ENCODE peak calls at places on chromosomes 3 and 15, in four cellular contexts. D is mucosa of descending colon, W is tibial artery, P is lower leg skin. O is an unnamed sample.

GRCh38 chr3:180408654-180409053 is 193.3 kb upstream of the TTC14 start:
- DNase-seq in D (no peak), W (no peak), P (no peak), O (no peak)

GRCh38 chr3:48663489-48664312 is 1.0 kb upstream of the CELSR3 start:
- DNase-seq in D (peak; percentile 96), W (peak; percentile 98), P (peak; percentile 90), O (peak; percentile 88)

GRCh38 chr3:11367116-11367781 is 95.1 kb downstream of the ATG7 start:
- DNase-seq in D (no peak), W (no peak), P (peak; percentile 55), O (peak; percentile 44)

GRCh38 chr3:101938262-101938847 is 89.0 kb downstream of the NFKBIZ start:
- DNase-seq in D (no peak), W (no peak), P (no peak), O (no peak)

GRCh38 chr3:46490338-46491084 is 7.3 kb upstream of the RTP3 start:
- DNase-seq in D (no peak), W (no peak), P (no peak), O (no peak)

GRCh38 chr3:69120879-69121464 is 1.4 kb downstream of the LMOD3 start:
- DNase-seq in D (no peak), W (peak; percentile 71), P (peak; percentile 68), O (peak; percentile 72)

GRCh38 chr3:57052662-57053061 is 7.8 kb upstream of the SPATA12 start:
- DNase-seq in D (no peak), W (no peak), P (no peak), O (no peak)

GRCh38 chr3:50572158-50572557 is 2.8 kb downstream of the HEMK1 start:
- DNase-seq in D (peak; percentile 80), W (peak; percentile 80), P (peak; percentile 76), O (peak; percentile 79)

GRCh38 chr3:152258448-152259302 is 10.1 kb upstream of the MBNL1 start:
- DNase-seq in D (peak; percentile 51), W (peak; percentile 91), P (peak; percentile 85), O (peak; percentile 54)

GRCh38 chr3:24185738-24186384 is 240.8 kb downstream of the NR1D2 start:
- DNase-seq in D (no peak), W (no peak), P (no peak), O (peak; percentile 31)

GRCh38 chr3:45182915-45183881 is 37.0 kb upstream of the CDCP1 start:
- DNase-seq in D (peak; percentile 80), W (peak; percentile 24), P (peak; percentile 47), O (peak; percentile 66)
- H3K4me3 ChIP-seq in D (no peak overlapping the region), W (no peak overlapping the region), P (no peak overlapping the region), O (no peak overlapping the region)

DNA sequence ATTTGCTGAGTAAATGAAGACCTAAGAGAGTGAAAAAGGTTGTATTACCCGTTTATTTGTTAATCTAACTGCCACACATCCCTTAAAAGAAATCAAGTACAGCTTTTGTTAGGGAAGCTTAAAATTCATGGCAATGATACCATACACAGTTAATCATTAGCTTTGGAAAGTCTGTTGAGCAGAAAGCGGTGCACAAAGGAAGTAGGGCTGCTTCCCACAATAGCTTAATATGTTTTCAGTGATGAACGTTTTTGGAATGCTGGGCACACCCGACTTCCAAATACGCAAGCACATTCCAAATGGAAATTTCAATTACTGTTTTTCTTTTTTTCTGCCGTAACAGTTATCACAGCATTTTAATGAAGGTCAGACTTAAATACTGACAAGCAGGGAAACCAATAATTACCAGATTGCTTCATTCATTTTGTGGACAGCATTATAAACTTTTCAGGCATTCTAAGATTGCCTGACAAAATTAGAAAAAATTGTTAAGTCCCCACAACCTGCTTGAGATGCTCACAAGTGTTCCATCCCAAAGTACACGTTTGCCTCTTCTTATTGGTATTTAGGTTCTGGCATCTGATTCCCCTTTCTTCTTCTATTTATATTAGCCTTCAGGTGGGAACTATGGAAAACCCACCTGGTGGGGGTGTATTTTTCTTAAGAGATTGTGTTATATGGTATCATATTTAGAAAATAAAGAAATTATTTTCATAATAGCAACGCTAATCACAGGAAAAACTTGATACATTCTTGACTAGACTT is 1.1 kb upstream of the ECT2 start:
- DNase-seq in D (no peak), W (no peak), P (peak; percentile 46), O (peak; percentile 47)
- H3K4me3 ChIP-seq in D (no peak overlapping the region), W (peak overlapping the region; percentile 73), P (no peak overlapping the region), O (no peak overlapping the region)

GRCh38 chr3:161540594-161540993 is 44.0 kb downstream of the OTOL1 start:
- DNase-seq in D (no peak), W (no peak), P (no peak), O (no peak)
- H3K4me3 ChIP-seq in D (no peak overlapping the region), W (no peak overlapping the region), P (no peak overlapping the region), O (no peak overlapping the region)

GRCh38 chr15:90560229-90560771 is 30.6 kb downstream of the CRTC3 start:
- DNase-seq in D (no peak), W (peak; percentile 82), P (peak; percentile 80), O (no peak)

GRCh38 chr15:90558182-90558581 is 28.5 kb downstream of the CRTC3 start:
- DNase-seq in D (no peak), W (peak; percentile 72), P (peak; percentile 25), O (no peak)

GRCh38 chr15:90559119-90559518 is 29.4 kb downstream of the CRTC3 start:
- DNase-seq in D (no peak), W (no peak), P (no peak), O (no peak)

GRCh38 chr15:90557651-90558084 is 27.9 kb downstream of the CRTC3 start:
- DNase-seq in D (peak; percentile 59), W (peak; percentile 97), P (peak; percentile 61), O (peak; percentile 64)

DNA sequence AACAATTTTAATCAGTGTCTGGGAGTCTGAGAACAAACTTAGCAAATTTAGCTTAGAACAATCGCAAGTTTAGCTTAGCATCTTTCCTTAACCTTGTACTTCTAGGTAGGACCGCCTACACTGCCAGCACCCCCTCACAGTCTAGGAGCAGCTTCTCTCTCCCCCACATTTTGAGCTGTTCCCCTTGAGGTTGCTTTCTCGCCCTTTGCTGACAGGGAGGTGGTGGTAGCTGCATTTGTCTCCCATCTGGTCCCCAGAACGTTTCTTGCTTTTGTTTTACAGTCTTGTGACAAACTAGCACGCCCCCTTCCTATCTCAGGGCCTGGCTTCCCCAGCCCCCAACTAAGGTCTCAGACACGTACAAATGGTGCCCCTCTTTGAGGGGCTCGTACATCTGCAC is 27.4 kb downstream of the CRTC3 start:
- DNase-seq in D (no peak), W (no peak), P (no peak), O (no peak)
- H3K4me3 ChIP-seq in D (no peak overlapping the region), W (peak overlapping the region; percentile 2), P (no peak overlapping the region), O (no peak overlapping the region)

DNA sequence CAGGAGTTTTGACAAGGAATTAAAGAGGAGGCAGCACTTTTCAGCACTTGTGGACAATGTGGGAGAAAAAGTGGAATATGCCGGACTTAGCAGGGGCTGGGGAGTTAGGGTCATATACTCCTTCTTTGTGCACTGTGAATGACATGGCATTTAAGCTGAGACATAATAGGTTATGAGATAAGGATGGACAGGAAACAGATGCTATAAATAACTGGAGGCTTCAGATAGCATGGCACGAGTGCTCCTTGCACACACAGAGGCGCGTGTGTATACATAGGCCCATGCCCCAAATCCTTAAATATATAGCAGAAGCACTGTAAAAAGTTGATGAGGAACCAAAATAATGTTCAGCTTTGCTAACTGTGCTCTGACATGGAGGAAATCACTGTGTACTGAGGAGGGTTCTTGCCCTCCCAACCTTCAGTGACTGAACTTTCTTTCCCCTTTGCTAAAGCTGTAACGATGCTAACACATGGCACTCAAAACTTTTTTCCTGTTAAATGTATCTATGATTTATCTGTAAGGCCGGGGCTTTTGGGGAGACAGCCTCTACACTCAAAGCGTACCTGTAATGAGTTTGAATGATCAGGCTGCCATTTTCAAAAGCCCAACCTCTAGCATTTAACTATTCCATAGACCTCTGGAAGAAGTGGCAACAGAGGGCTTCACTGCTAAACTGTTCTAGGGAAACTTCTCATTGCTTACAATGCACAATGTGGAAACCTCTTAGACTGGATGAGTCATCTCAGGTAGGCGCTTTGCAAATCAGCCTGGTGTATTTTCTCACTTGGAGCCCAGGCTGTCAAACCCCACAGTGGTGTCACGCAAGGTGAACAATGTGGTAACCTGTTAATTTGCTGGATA is 784.6 kb downstream of the NR2F2 start:
- DNase-seq in D (no peak), W (no peak), P (no peak), O (no peak)
- H3K4me3 ChIP-seq in D (no peak overlapping the region), W (no peak overlapping the region), P (no peak overlapping the region), O (no peak overlapping the region)

GRCh38 chr3:150447631-150448465 is 39.8 kb downstream of the TSC22D2 start:
- DNase-seq in D (no peak), W (no peak), P (no peak), O (no peak)
- H3K4me3 ChIP-seq in D (no peak overlapping the region), W (no peak overlapping the region), P (no peak overlapping the region), O (no peak overlapping the region)

GRCh38 chr3:65901236-65901635 is 137.5 kb downstream of the MAGI1 start:
- DNase-seq in D (no peak), W (no peak), P (no peak), O (no peak)
- H3K4me3 ChIP-seq in D (no peak overlapping the region), W (peak overlapping the region; percentile 7), P (no peak overlapping the region), O (no peak overlapping the region)

GRCh38 chr15:47887181-47887580 is 169.9 kb downstream of the SEMA6D start:
- DNase-seq in D (no peak), W (no peak), P (no peak), O (no peak)
- H3K4me3 ChIP-seq in D (no peak overlapping the region), W (no peak overlapping the region), P (no peak overlapping the region), O (no peak overlapping the region)

GRCh38 chr15:82646250-82647044 is 716 bp downstream of the CPEB1 start:
- DNase-seq in D (no peak), W (no peak), P (no peak), O (no peak)
- H3K4me3 ChIP-seq in D (no peak overlapping the region), W (peak overlapping the region; percentile 79), P (peak overlapping the region; percentile 37), O (no peak overlapping the region)